ENCODE peak calls at places on chromosomes 2 and 18, in seven cellular contexts. L is astrocyte, M is GM23338, J is heart left ventricle, H is pancreas, I is adrenal gland, R is heart right ventricle. U is an unnamed sample.
A peak's percentile ranks its signal among the peaks of the same experiment; 100 is the strongest.

GRCh38 chr2:86337235-86338099 is at the start of gene REEP1:
- DNase-seq in I (peak; percentile 23), L (no peak), R (peak; percentile 47), J (peak; percentile 56), H (peak; percentile 33), M (peak; percentile 67), U (peak; percentile 40)

GRCh38 chr2:7825591-7826312 is 856.1 kb upstream of the ID2 start:
- DNase-seq in M (no peak), H (peak; percentile 47), L (peak; percentile 97), R (no peak), I (no peak), J (no peak), U (no peak)

GRCh38 chr2:21118302-21118920 is 5.4 kb upstream of the TDRD15 start:
- DNase-seq in I (peak; percentile 26), R (peak; percentile 9), L (no peak), J (no peak), H (peak; percentile 15), M (peak; percentile 56), U (no peak)

GRCh38 chr2:156383798-156384197 is 51.3 kb upstream of the NR4A2 start:
- DNase-seq in L (no peak), I (no peak), R (no peak), H (no peak), M (no peak), J (no peak), U (no peak)

GRCh38 chr18:12254137-12254819 is at the start of gene CIDEA:
- DNase-seq in I (no peak), H (no peak), L (no peak), R (no peak), M (peak; percentile 80), J (no peak), U (no peak)

GRCh38 chr2:207953354-207953753 is 72.0 kb downstream of the PLEKHM3 start:
- DNase-seq in I (no peak), M (no peak), J (no peak), L (no peak), H (no peak), R (no peak), U (no peak)

GRCh38 chr2:220335591-220335915 is 708.1 kb downstream of the SLC4A3 start:
- DNase-seq in J (no peak), H (no peak), L (no peak), M (no peak), R (no peak), I (no peak), U (no peak)

GRCh38 chr2:83640506-83640905 is 818.6 kb downstream of the SUCLG1 start:
- DNase-seq in H (no peak), M (no peak), R (no peak), I (no peak), L (no peak), J (no peak), U (no peak)

GRCh38 chr2:74835831-74836674 is 2.1 kb downstream of the HK2 start:
- DNase-seq in I (no peak), M (peak; percentile 91), J (no peak), L (peak; percentile 29), R (no peak), H (no peak), U (no peak)

GRCh38 chr2:201795608-201796477 is 10.5 kb upstream of the CDK15 start:
- DNase-seq in L (peak; percentile 45), H (no peak), I (no peak), J (peak; percentile 18), R (peak; percentile 4), M (peak; percentile 80), U (no peak)

GRCh38 chr18:76098728-76099514 is 396.1 kb downstream of the ZNF516 start:
- DNase-seq in M (no peak), L (no peak), I (no peak), J (no peak), R (no peak), H (no peak), U (no peak)

GRCh38 chr2:235458839-235459273 is 35.0 kb upstream of the AGAP1 start:
- DNase-seq in L (peak; percentile 27), R (no peak), I (peak; percentile 44), H (peak; percentile 59), M (no peak), J (no peak), U (peak; percentile 22)

GRCh38 chr2:235463893-235464292 is 29.9 kb upstream of the AGAP1 start:
- DNase-seq in I (peak; percentile 51), M (no peak), L (no peak), H (peak; percentile 58), J (peak; percentile 38), R (peak; percentile 37), U (peak; percentile 65)

GRCh38 chr2:235460548-235461047 is 33.2 kb upstream of the AGAP1 start:
- DNase-seq in R (no peak), M (no peak), I (no peak), H (no peak), J (no peak), L (no peak), U (no peak)

GRCh38 chr2:235462415-235462790 is 31.4 kb upstream of the AGAP1 start:
- DNase-seq in M (no peak), L (no peak), R (no peak), J (no peak), I (no peak), H (no peak), U (no peak)

DNA sequence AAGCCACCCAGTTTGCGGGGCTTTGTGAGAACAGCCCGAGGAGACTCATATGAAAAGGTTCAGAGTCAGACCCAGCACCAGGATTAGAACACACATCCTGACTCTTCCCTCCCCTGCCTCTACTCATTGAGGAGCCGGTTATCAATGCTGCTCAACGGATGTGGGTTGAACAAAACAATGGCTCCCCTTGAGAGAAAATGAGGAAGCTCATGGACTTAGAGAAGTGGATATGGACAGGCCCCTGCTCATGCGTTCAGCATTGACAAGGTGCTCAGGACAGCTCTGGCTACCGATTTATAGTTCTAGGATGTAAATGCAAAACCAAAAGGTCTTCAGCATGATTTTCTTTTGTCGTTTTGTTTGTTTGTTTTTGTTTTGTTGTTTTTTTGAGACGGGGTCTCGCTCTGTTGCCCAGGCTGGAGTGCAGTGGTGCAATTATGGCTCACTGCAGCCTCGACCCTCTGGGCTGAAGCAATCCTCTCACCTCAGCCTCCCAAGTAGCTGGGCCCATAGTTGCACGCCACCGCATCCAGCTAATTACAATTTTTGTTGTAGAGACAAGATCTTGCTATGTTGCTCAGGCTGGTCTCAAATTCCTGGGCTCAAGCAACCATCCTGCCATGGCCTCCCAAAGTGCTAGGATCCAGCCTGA is 32.0 kb upstream of the AGAP1 start:
- DNase-seq in R (no peak), M (no peak), I (no peak), J (no peak), L (no peak), H (no peak), U (no peak)
- H3K4me1 ChIP-seq in R (no peaks in the 10 kb centered on the region), M (no peaks in the 10 kb centered on the region), I (peaks cover 8% of the 10 kb centered on the region), J (peaks cover 9% of the 10 kb centered on the region), L (no peaks in the 10 kb centered on the region), H (no peaks in the 10 kb centered on the region), U (peaks cover 9% of the 10 kb centered on the region)

DNA sequence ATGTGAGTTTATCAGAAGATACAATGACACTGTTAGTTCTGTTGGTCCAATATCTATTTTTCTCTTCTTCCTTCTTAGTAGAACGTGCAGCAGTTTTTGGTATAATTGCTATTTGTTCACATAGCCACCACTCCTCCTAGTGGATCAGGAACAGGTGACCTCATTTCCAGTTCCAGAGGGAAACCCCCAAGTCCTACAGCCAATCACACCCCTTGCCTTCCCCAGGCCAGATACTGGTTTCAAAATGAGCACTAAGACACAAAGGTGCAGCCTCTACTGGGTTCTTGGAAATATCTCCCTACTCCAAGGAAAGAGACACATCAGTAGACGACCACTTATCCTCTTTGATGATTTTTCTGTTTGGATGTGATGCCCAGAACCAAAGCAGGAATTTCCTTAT is 103.2 kb downstream of the TCF4 start:
- DNase-seq in M (no peak), J (no peak), H (no peak), R (no peak), I (no peak), L (no peak), U (no peak)
- H3K27ac ChIP-seq in M (no peak overlapping the region), J (no peak overlapping the region), H (no peak overlapping the region), R (peak overlapping the region; percentile 30), I (no peak overlapping the region), L (no peak overlapping the region), U (peak overlapping the region; percentile 31)

GRCh38 chr2:45739796-45740485 is 88.5 kb downstream of the PRKCE start:
- DNase-seq in M (no peak), J (no peak), L (no peak), I (no peak), R (no peak), H (no peak), U (no peak)
- H3K4me1 ChIP-seq in M (no peaks in the 10 kb centered on the region), J (peaks cover 34% of the 10 kb centered on the region), L (no peaks in the 10 kb centered on the region), I (no peaks in the 10 kb centered on the region), R (peaks cover 4% of the 10 kb centered on the region), H (no peaks in the 10 kb centered on the region), U (peaks cover 50% of the 10 kb centered on the region)

GRCh38 chr18:54828290-54828871 is at the start of gene RAB27B:
- DNase-seq in I (peak; percentile 38), H (peak; percentile 85), M (peak; percentile 92), J (peak; percentile 23), L (peak; percentile 93), R (peak; percentile 23), U (peak; percentile 33)

GRCh38 chr18:54828986-54829385 is 709 bp downstream of the RAB27B start:
- DNase-seq in R (no peak), M (no peak), I (no peak), H (no peak), L (no peak), J (no peak), U (no peak)

GRCh38 chr18:54830260-54830659 is 2.0 kb downstream of the RAB27B start:
- DNase-seq in M (no peak), J (no peak), H (no peak), I (no peak), R (no peak), L (no peak), U (no peak)

GRCh38 chr18:54825626-54826344 is 2.5 kb upstream of the RAB27B start:
- DNase-seq in J (no peak), R (no peak), I (no peak), H (no peak), M (no peak), L (no peak), U (no peak)

GRCh38 chr18:54829856-54830255 is 1.6 kb downstream of the RAB27B start:
- DNase-seq in L (no peak), J (no peak), R (no peak), H (no peak), I (no peak), M (no peak), U (no peak)
- H3K27ac ChIP-seq in L (no peak overlapping the region), J (no peak overlapping the region), R (no peak overlapping the region), H (peak overlapping the region; percentile 87), I (no peak overlapping the region), M (no peak overlapping the region), U (no peak overlapping the region)

GRCh38 chr18:48835119-48835518 is 115.6 kb downstream of the SMAD7 start:
- DNase-seq in M (no peak), L (no peak), J (no peak), I (no peak), R (no peak), H (no peak), U (no peak)

GRCh38 chr18:48835745-48836191 is 115.0 kb downstream of the SMAD7 start:
- DNase-seq in R (no peak), M (no peak), H (no peak), I (no peak), J (no peak), L (no peak), U (no peak)

GRCh38 chr18:48834421-48835011 is 116.2 kb downstream of the SMAD7 start:
- DNase-seq in I (peak; percentile 82), L (peak; percentile 89), R (peak; percentile 67), H (no peak), M (no peak), J (peak; percentile 68), U (peak; percentile 63)

GRCh38 chr18:48832961-48833700 is 117.6 kb downstream of the SMAD7 start:
- DNase-seq in L (peak; percentile 94), M (no peak), I (peak; percentile 38), J (peak; percentile 54), R (peak; percentile 35), H (no peak), U (peak; percentile 39)

GRCh38 chr18:48833701-48834394 is 116.9 kb downstream of the SMAD7 start:
- DNase-seq in I (peak; percentile 15), J (no peak), R (no peak), H (no peak), M (no peak), L (peak; percentile 47), U (no peak)
- H3K4me1 ChIP-seq in I (peaks cover 6% of the 10 kb centered on the region), J (peaks cover 52% of the 10 kb centered on the region), R (peaks cover 10% of the 10 kb centered on the region), H (no peaks in the 10 kb centered on the region), M (peaks cover 19% of the 10 kb centered on the region), L (peaks cover 59% of the 10 kb centered on the region), U (peaks cover 57% of the 10 kb centered on the region)